ENCODE peak calls at places on chromosomes 13 and 19, in ten cellular contexts. N, K, R, L, S, U, Q, P, O and B are unnamed samples.

GRCh38 chr13:45328661-45329105 is 12.3 kb downstream of the TPT1 start:
- DNase-seq in N (no peak), O (no peak), L (no peak), S (peak), Q (no peak), U (no peak), P (no peak), R (no peak), K (no peak), B (no peak)

GRCh38 chr13:41603917-41604316 is 146.6 kb downstream of the RGCC start:
- DNase-seq in Q (no peak), N (no peak), S (peak), U (no peak), O (no peak), L (peak), P (no peak), R (no peak), K (peak), B (peak)

GRCh38 chr19:33298146-33298911 is 4.0 kb downstream of the CEBPA start:
- DNase-seq in P (peak), L (no peak), O (no peak), N (peak), U (no peak), K (no peak), Q (peak), S (no peak), R (no peak), B (peak)

GRCh38 chr13:64339373-64340063 is 2890.6 kb downstream of the PCDH9 start:
- DNase-seq in S (no peak), O (no peak), P (no peak), K (no peak), N (no peak), U (no peak), L (no peak), R (no peak), Q (no peak), B (no peak)

GRCh38 chr19:5352229-5352763 is 11.7 kb upstream of the PTPRS start:
- DNase-seq in R (no peak), K (peak), L (no peak), Q (no peak), S (peak), P (no peak), U (no peak), N (no peak), O (no peak), B (no peak)

GRCh38 chr13:39274926-39275325 is 236.7 kb downstream of the NHLRC3 start:
- DNase-seq in P (no peak), K (no peak), S (no peak), Q (no peak), U (no peak), O (no peak), R (no peak), L (no peak), N (no peak), B (no peak)

GRCh38 chr13:31054632-31055031 is 107.1 kb downstream of the HSPH1 start:
- DNase-seq in R (no peak), S (no peak), P (no peak), O (no peak), K (no peak), Q (no peak), U (no peak), L (no peak), N (no peak), B (no peak)

GRCh38 chr19:51664997-51665396 is 18.4 kb upstream of the SIGLEC14 start:
- DNase-seq in P (no peak), K (no peak), O (no peak), N (no peak), L (no peak), Q (no peak), R (no peak), U (no peak), S (no peak), B (no peak)

GRCh38 chr13:43405457-43405856 is 381.3 kb downstream of the ENOX1 start:
- DNase-seq in L (no peak), N (no peak), O (no peak), P (no peak), U (no peak), S (peak), K (peak), Q (no peak), R (no peak), B (no peak)

GRCh38 chr19:56097306-56097705 is 23.8 kb downstream of the ZNF787 start:
- DNase-seq in P (no peak), U (no peak), O (no peak), Q (no peak), S (no peak), L (no peak), K (no peak), R (no peak), N (no peak), B (no peak)

GRCh38 chr13:93723316-93723715 is 496.7 kb downstream of the GPC6 start:
- DNase-seq in U (no peak), P (no peak), O (no peak), K (no peak), L (no peak), N (no peak), Q (no peak), R (no peak), S (peak), B (no peak)

GRCh38 chr19:55546822-55547614 is 1.7 kb upstream of the SBK3 start:
- DNase-seq in Q (peak), K (peak), U (peak), O (peak), L (peak), S (peak), N (peak), P (no peak), R (peak), B (no peak)

GRCh38 chr19:1232652-1233360 is 5.0 kb downstream of the CBARP start:
- DNase-seq in Q (no peak), S (peak), K (no peak), R (no peak), U (peak), L (peak), O (peak), P (no peak), N (peak), B (no peak)

GRCh38 chr19:48511800-48512503 is at the start of gene LMTK3:
- DNase-seq in O (no peak), Q (peak), R (no peak), P (peak), N (no peak), U (peak), S (peak), L (no peak), K (peak), B (peak)

GRCh38 chr19:45876161-45876410 is 9.9 kb downstream of the IRF2BP1 start:
- DNase-seq in O (no peak), P (no peak), S (no peak), L (no peak), K (no peak), U (no peak), Q (no peak), N (no peak), R (no peak), B (peak)

GRCh38 chr19:29537181-29537580 is 11.4 kb downstream of the VSTM2B start:
- DNase-seq in S (no peak), R (peak), Q (no peak), L (no peak), N (peak), P (peak), U (no peak), K (no peak), O (no peak), B (no peak)

GRCh38 chr13:90984737-90985136 is 362.8 kb upstream of the MIR17HG start:
- DNase-seq in R (no peak), O (no peak), Q (no peak), N (no peak), S (no peak), U (no peak), L (no peak), K (no peak), P (no peak), B (no peak)

GRCh38 chr19:40219721-40220276 is 1.6 kb upstream of the TTC9B start:
- DNase-seq in P (no peak), N (no peak), Q (no peak), K (peak), R (no peak), O (peak), L (no peak), U (no peak), S (peak), B (no peak)

GRCh38 chr19:15666883-15667282 is 6.0 kb upstream of the CYP4F12 start:
- DNase-seq in U (no peak), S (no peak), K (no peak), L (no peak), Q (peak), N (peak), O (no peak), P (no peak), R (no peak), B (no peak)

GRCh38 chr19:15666186-15666585 is 6.7 kb upstream of the CYP4F12 start:
- DNase-seq in Q (no peak), U (no peak), R (no peak), S (no peak), L (no peak), P (no peak), N (no peak), K (no peak), O (no peak), B (no peak)

GRCh38 chr19:15663245-15663644 is 9.6 kb upstream of the CYP4F12 start:
- DNase-seq in O (no peak), R (no peak), U (no peak), S (no peak), K (no peak), L (no peak), Q (no peak), P (no peak), N (no peak), B (no peak)
- TF ChIP-seq POLR2A in O (no peak), R (no peak), U (no peak), S (no peak), K (no peak), L (no peak), Q (no peak), P (no peak), N (no peak), B (no peak)

GRCh38 chr13:96053003-96053703 is at the start of gene UGGT2:
- DNase-seq in N (peak), Q (peak), O (peak), P (peak), K (peak), U (peak), L (peak), R (peak), S (peak), B (peak)
- TF ChIP-seq CTCF in N (no peak), Q (no peak), O (no peak), P (no peak), K (no peak), U (peak), L (no peak), R (no peak), S (no peak), B (no peak)

DNA sequence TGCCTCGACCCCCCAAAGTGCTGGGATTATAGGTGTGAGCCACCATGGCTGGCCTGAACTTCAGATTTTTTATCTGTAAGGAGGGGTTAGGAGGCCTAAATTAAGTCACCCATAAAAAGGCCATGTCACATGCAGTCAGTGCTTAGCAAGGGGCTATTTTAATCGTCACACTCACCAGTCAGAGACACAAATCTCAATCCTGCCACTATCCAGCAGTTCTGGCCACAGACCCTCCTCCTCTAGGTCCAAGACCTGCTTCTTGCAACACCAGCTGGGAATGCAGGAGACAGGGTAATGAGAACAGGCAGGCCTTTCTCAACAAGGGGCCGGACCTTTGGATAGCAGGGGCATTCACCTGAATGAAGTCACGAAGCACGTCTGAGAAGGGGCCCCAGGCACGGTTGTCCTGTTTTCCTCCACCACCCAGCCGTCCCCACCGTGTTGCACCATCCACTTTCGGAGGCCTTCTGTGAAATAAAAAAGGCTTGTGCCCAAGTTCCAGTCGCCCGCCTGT is 1.4 kb downstream of the FBXO27 start:
- DNase-seq in R (no peak), U (no peak), L (no peak), O (no peak), K (no peak), N (no peak), S (no peak), P (no peak), Q (no peak), B (no peak)
- TF ChIP-seq POLR2A in R (no peak), U (peak), L (no peak), O (no peak), K (peak), N (no peak), S (no peak), P (no peak), Q (no peak), B (no peak)

GRCh38 chr13:50615234-50615633 is 228.3 kb downstream of the DLEU7 start:
- DNase-seq in L (no peak), K (no peak), S (no peak), O (no peak), R (no peak), P (no peak), Q (no peak), U (no peak), N (no peak), B (no peak)

GRCh38 chr13:50617134-50617721 is 226.3 kb downstream of the DLEU7 start:
- DNase-seq in O (peak), U (no peak), R (no peak), Q (no peak), L (no peak), K (peak), S (peak), P (no peak), N (no peak), B (peak)

GRCh38 chr13:50613356-50613831 is 230.1 kb downstream of the DLEU7 start:
- DNase-seq in U (no peak), O (no peak), S (no peak), R (no peak), K (no peak), P (no peak), N (no peak), L (peak), Q (no peak), B (no peak)

GRCh38 chr13:50618206-50618605 is 225.3 kb downstream of the DLEU7 start:
- DNase-seq in R (no peak), L (no peak), K (no peak), N (no peak), O (no peak), Q (no peak), P (no peak), U (no peak), S (no peak), B (no peak)

DNA sequence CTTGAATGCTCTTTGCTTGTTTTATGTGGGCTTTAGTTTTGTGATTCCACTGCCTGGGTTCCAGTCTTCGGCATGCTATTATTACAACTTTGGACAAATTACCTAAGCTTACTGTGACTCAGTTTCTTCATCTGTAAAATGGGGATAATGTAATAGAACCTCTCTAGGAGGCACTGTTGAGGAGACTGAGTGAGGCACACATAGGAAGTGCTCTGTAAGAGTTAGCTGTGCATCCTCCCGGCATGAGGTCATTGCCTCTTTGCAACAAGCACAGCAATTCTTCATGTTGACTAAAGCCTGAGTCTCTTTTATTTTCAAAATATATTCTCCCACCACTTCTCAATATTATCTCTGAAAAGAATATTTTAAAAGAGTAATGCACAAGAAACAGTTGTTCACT is 227.4 kb downstream of the DLEU7 start:
- DNase-seq in P (no peak), N (no peak), O (no peak), Q (no peak), L (no peak), R (no peak), U (no peak), K (no peak), S (peak), B (peak)
- TF ChIP-seq CTCF in P (no peak), N (no peak), O (no peak), Q (no peak), L (no peak), R (no peak), U (no peak), K (no peak), S (no peak), B (no peak)